ENCODE peak calls at places on chromosomes 6 and 20, in five cellular contexts. X is astrocyte of the spinal cord; E is activated CD4-positive, alpha-beta T cell treated with anti-CD3 and anti-CD28 coated beads for 48 hours; N is T-helper 9 cell; Z is T-helper 2 cell. H is an unnamed sample.

GRCh38 chr6:43848992-43849391 is 79.0 kb downstream of the VEGFA start:
- DNase-seq in X (no peak), E (no peak), N (no peak), Z (no peak), H (no peak)

GRCh38 chr6:6676910-6677441 is 88.5 kb downstream of the LY86 start:
- DNase-seq in X (peak; percentile 69), E (peak; percentile 86), N (peak; percentile 70), Z (peak; percentile 28), H (peak; percentile 90)

GRCh38 chr20:8860011-8860495 is 208.8 kb upstream of the PLCB4 start:
- DNase-seq in X (peak; percentile 88), E (no peak), N (no peak), Z (no peak), H (no peak)

GRCh38 chr6:89034586-89035251 is 45.8 kb upstream of the PNRC1 start:
- DNase-seq in X (peak; percentile 48), E (no peak), N (no peak), Z (no peak), H (no peak)

GRCh38 chr20:59835448-59836395 is 97.7 kb downstream of the SYCP2 start:
- DNase-seq in X (peak; percentile 40), E (no peak), N (no peak), Z (no peak), H (no peak)

GRCh38 chr20:24746351-24746685 is 202.8 kb upstream of the CST7 start:
- DNase-seq in X (no peak), E (no peak), N (no peak), Z (no peak), H (no peak)

GRCh38 chr20:13302647-13303425 is 81.8 kb downstream of the ISM1 start:
- DNase-seq in X (peak; percentile 5), E (peak; percentile 68), N (peak; percentile 19), Z (no peak), H (peak; percentile 62)

GRCh38 chr20:47044938-47045337 is 150.3 kb downstream of the EYA2 start:
- DNase-seq in X (no peak), E (no peak), N (no peak), Z (no peak), H (no peak)

GRCh38 chr6:71886184-71887005 is at the start of gene RIMS1:
- DNase-seq in X (peak; percentile 2), E (peak; percentile 10), N (no peak), Z (no peak), H (peak; percentile 62)

GRCh38 chr20:44776977-44777376 is 31.3 kb downstream of the KCNK15 start:
- DNase-seq in X (peak; percentile 29), E (peak; percentile 20), N (no peak), Z (no peak), H (no peak)

GRCh38 chr6:135722679-135723078 is 128.8 kb upstream of the PDE7B start:
- DNase-seq in X (peak; percentile 88), E (peak; percentile 46), N (no peak), Z (no peak), H (no peak)

H was measured in WERI-Rb-1.